ENCODE peak calls at places on chromosomes 12 and 14, in ten cellular contexts. O is tibial artery; X is cardiac fibroblast; T is stimulated activated CD4-positive, alpha-beta T cell treated with anti-CD3 and anti-CD28 coated beads, Interleukin-4, amount 100 ng/mL, for 1 hour; S is left cardiac atrium; J is iPS-NIHi11; H is AML-193; Z is kidney; W is activated CD8-positive, alpha-beta memory T cell treated with anti-CD3 and anti-CD28 coated beads for 4 hours; I is HEK293T. F is an unnamed sample.

GRCh38 chr12:67475725-67476124 is 172.8 kb upstream of the DYRK2 start:
- DNase-seq in O (no peak), X (no peak), T (no peak), S (no peak), J (no peak), H (no peak), Z (no peak), W (no peak), I (no peak), F (no peak)

GRCh38 chr14:78227466-78228077 is 57.4 kb downstream of the NRXN3 start:
- DNase-seq in O (no peak), X (no peak), T (no peak), S (no peak), J (no peak), H (no peak), Z (no peak), W (no peak), I (no peak), F (no peak)

GRCh38 chr12:49895773-49896172 is 7.9 kb downstream of the FAIM2 start:
- DNase-seq in O (no peak), X (no peak), T (no peak), S (peak; percentile 17), J (no peak), H (no peak), Z (peak; percentile 60), W (no peak), I (no peak), F (peak; percentile 45)

GRCh38 chr12:58097741-58098140 is 156.4 kb downstream of the ATP23 start:
- DNase-seq in O (no peak), X (no peak), T (no peak), S (no peak), J (no peak), H (no peak), Z (no peak), W (no peak), I (no peak), F (no peak)

GRCh38 chr12:121908702-121909101 is 9.7 kb upstream of the CFAP251 start:
- DNase-seq in O (no peak), X (no peak), T (no peak), S (no peak), J (no peak), H (no peak), Z (no peak), W (no peak), I (no peak), F (no peak)

GRCh38 chr14:70645892-70646291 is 4.2 kb downstream of the TTC9 start:
- DNase-seq in O (no peak), X (no peak), T (no peak), S (no peak), J (no peak), H (no peak), Z (no peak), W (no peak), I (no peak), F (no peak)

GRCh38 chr12:101474248-101474647 is 888 bp upstream of the SPIC start:
- DNase-seq in O (no peak), X (no peak), T (no peak), S (no peak), J (no peak), H (no peak), Z (no peak), W (no peak), I (no peak), F (no peak)

GRCh38 chr12:22201101-22201500 is 133.4 kb downstream of the ST8SIA1 start:
- DNase-seq in O (no peak), X (no peak), T (no peak), S (no peak), J (no peak), H (no peak), Z (no peak), W (no peak), I (no peak), F (no peak)

GRCh38 chr12:49367381-49368239 is at the start of gene SPATS2:
- DNase-seq in O (peak; percentile 94), X (peak; percentile 34), T (no peak), S (peak; percentile 96), J (no peak), H (no peak), Z (peak; percentile 97), W (no peak), I (no peak), F (no peak)

GRCh38 chr12:106588771-106589170 is 6.0 kb downstream of the RFX4 start:
- DNase-seq in O (no peak), X (no peak), T (no peak), S (no peak), J (no peak), H (no peak), Z (no peak), W (no peak), I (no peak), F (no peak)

GRCh38 chr14:23154876-23155587 is 28.4 kb downstream of the SLC7A8 start:
- DNase-seq in O (peak; percentile 96), X (peak; percentile 98), T (no peak), S (peak; percentile 84), J (peak; percentile 47), H (no peak), Z (peak; percentile 76), W (no peak), I (no peak), F (peak; percentile 97)

GRCh38 chr14:38255673-38256357 is at the start of gene CLEC14A:
- DNase-seq in O (peak; percentile 71), X (no peak), T (peak; percentile 4), S (peak; percentile 86), J (peak; percentile 45), H (no peak), Z (peak; percentile 87), W (no peak), I (no peak), F (peak; percentile 19)

GRCh38 chr12:16670456-16671050 is 64.6 kb upstream of the LMO3 start:
- DNase-seq in O (no peak), X (peak; percentile 14), T (no peak), S (no peak), J (no peak), H (no peak), Z (no peak), W (no peak), I (no peak), F (peak; percentile 70)

GRCh38 chr12:99498756-99499155 is 148.8 kb upstream of the GARIN6 start:
- DNase-seq in O (no peak), X (no peak), T (no peak), S (no peak), J (no peak), H (no peak), Z (no peak), W (no peak), I (no peak), F (no peak)

GRCh38 chr14:104298458-104298857 is 160.1 kb downstream of the KIF26A start:
- DNase-seq in O (no peak), X (no peak), T (no peak), S (peak; percentile 8), J (no peak), H (no peak), Z (peak; percentile 56), W (no peak), I (no peak), F (no peak)

GRCh38 chr12:104938371-104938770 is 19.7 kb downstream of the SLC41A2 start:
- DNase-seq in O (no peak), X (no peak), T (no peak), S (no peak), J (no peak), H (no peak), Z (no peak), W (no peak), I (no peak), F (no peak)

GRCh38 chr12:117498256-117498655 is 136.8 kb upstream of the NOS1 start:
- DNase-seq in O (no peak), X (no peak), T (no peak), S (no peak), J (no peak), H (no peak), Z (no peak), W (no peak), I (no peak), F (no peak)

GRCh38 chr14:92665699-92666110 is 82.7 kb downstream of the LGMN start:
- DNase-seq in O (no peak), X (no peak), T (no peak), S (no peak), J (peak; percentile 33), H (peak; percentile 79), Z (no peak), W (no peak), I (no peak), F (no peak)

GRCh38 chr12:131040491-131040890 is 86.8 kb downstream of the ADGRD1 start:
- DNase-seq in O (no peak), X (no peak), T (no peak), S (no peak), J (no peak), H (no peak), Z (peak; percentile 49), W (no peak), I (no peak), F (no peak)